ENCODE peak calls at places on chromosomes 7 and 10, in four cellular contexts. One of them, this sample, is unnamed.

GRCh38 chr10:8639601-8640000 is 585.1 kb downstream of the GATA3 start:
- DNase-seq in uterus: no peak
- DNase-seq in A549: no peak
- DNase-seq in SK-N-SH: no peak
- DNase-seq in this sample: no peak

GRCh38 chr10:26519803-26520202 is 81.7 kb downstream of the APBB1IP start:
- DNase-seq in uterus: no peak
- DNase-seq in A549: no peak
- DNase-seq in SK-N-SH: no peak
- DNase-seq in this sample: no peak

GRCh38 chr7:155810607-155811559 is 1.4 kb downstream of the SHH start:
- DNase-seq in uterus: no peak
- DNase-seq in A549: no peak
- DNase-seq in SK-N-SH: no peak
- DNase-seq in this sample: no peak

GRCh38 chr10:128701381-128701780 is 575.2 kb upstream of the MKI67 start:
- DNase-seq in uterus: no peak
- DNase-seq in A549: no peak
- DNase-seq in SK-N-SH: no peak
- DNase-seq in this sample: no peak

GRCh38 chr7:74482629-74483401 is 29.1 kb downstream of the GTF2IRD1 start:
- DNase-seq in uterus: peak
- DNase-seq in A549: peak
- DNase-seq in SK-N-SH: no peak
- DNase-seq in this sample: peak

GRCh38 chr10:86599041-86599440 is 55.3 kb upstream of the OPN4 start:
- DNase-seq in uterus: no peak
- DNase-seq in A549: no peak
- DNase-seq in SK-N-SH: no peak
- DNase-seq in this sample: no peak

GRCh38 chr10:132900211-132900756 is 42.1 kb downstream of the CFAP46 start:
- DNase-seq in uterus: no peak
- DNase-seq in A549: no peak
- DNase-seq in SK-N-SH: no peak
- DNase-seq in this sample: no peak

GRCh38 chr10:119505588-119506315 is 36.8 kb downstream of the RGS10 start:
- DNase-seq in uterus: no peak
- DNase-seq in A549: no peak
- DNase-seq in SK-N-SH: no peak
- DNase-seq in this sample: no peak

GRCh38 chr7:96992624-96993452 is 12.5 kb upstream of the DLX6 start:
- DNase-seq in uterus: no peak
- DNase-seq in A549: no peak
- DNase-seq in SK-N-SH: no peak
- DNase-seq in this sample: no peak

GRCh38 chr10:33612551-33612950 is 278.1 kb upstream of the NRP1 start:
- DNase-seq in uterus: no peak
- DNase-seq in A549: no peak
- DNase-seq in SK-N-SH: no peak
- DNase-seq in this sample: no peak

GRCh38 chr7:101201695-101202602 is 1.1 kb upstream of the MOGAT3 start:
- DNase-seq in uterus: no peak
- DNase-seq in A549: no peak
- DNase-seq in SK-N-SH: peak
- DNase-seq in this sample: no peak

GRCh38 chr10:34661580-34661979 is 153.5 kb downstream of the PARD3 start:
- DNase-seq in uterus: no peak
- DNase-seq in A549: no peak
- DNase-seq in SK-N-SH: no peak
- DNase-seq in this sample: no peak

GRCh38 chr7:43572516-43573049 is 10.3 kb upstream of the STK17A start:
- DNase-seq in uterus: no peak
- DNase-seq in A549: peak
- DNase-seq in SK-N-SH: no peak
- DNase-seq in this sample: peak

GRCh38 chr10:67959839-67960476 is 75.5 kb downstream of the SIRT1 start:
- DNase-seq in uterus: no peak
- DNase-seq in A549: no peak
- DNase-seq in SK-N-SH: peak
- DNase-seq in this sample: no peak

GRCh38 chr10:63072951-63073350 is 60.2 kb upstream of the NRBF2 start:
- DNase-seq in uterus: no peak
- DNase-seq in A549: no peak
- DNase-seq in SK-N-SH: no peak
- DNase-seq in this sample: no peak

GRCh38 chr10:1746796-1747195 is 9.5 kb upstream of the ADARB2 start:
- DNase-seq in uterus: no peak
- DNase-seq in A549: no peak
- DNase-seq in SK-N-SH: no peak
- DNase-seq in this sample: no peak

GRCh38 chr10:23522345-23522744 is 83.5 kb downstream of the OTUD1 start:
- DNase-seq in uterus: no peak
- DNase-seq in A549: no peak
- DNase-seq in SK-N-SH: no peak
- DNase-seq in this sample: no peak

GRCh38 chr7:46349490-46349889 is 428.4 kb upstream of the IGFBP3 start:
- DNase-seq in uterus: no peak
- DNase-seq in A549: no peak
- DNase-seq in SK-N-SH: no peak
- DNase-seq in this sample: no peak

GRCh38 chr7:27161214-27161720 is 4.1 kb downstream of the HOXA9 start:
- DNase-seq in uterus: peak
- DNase-seq in A549: no peak
- DNase-seq in SK-N-SH: no peak
- DNase-seq in this sample: no peak

GRCh38 chr10:66803174-66803573 is 122.7 kb upstream of the LRRTM3 start:
- DNase-seq in uterus: no peak
- DNase-seq in A549: no peak
- DNase-seq in SK-N-SH: no peak
- DNase-seq in this sample: no peak

GRCh38 chr10:14571866-14572507 is 202.7 kb downstream of the FAM107B start:
- DNase-seq in uterus: no peak
- DNase-seq in A549: peak
- DNase-seq in SK-N-SH: no peak
- DNase-seq in this sample: no peak

GRCh38 chr7:1914321-1914720 is 244.2 kb downstream of the ELFN1 start:
- DNase-seq in uterus: peak
- DNase-seq in A549: no peak
- DNase-seq in SK-N-SH: no peak
- DNase-seq in this sample: no peak

DNA sequence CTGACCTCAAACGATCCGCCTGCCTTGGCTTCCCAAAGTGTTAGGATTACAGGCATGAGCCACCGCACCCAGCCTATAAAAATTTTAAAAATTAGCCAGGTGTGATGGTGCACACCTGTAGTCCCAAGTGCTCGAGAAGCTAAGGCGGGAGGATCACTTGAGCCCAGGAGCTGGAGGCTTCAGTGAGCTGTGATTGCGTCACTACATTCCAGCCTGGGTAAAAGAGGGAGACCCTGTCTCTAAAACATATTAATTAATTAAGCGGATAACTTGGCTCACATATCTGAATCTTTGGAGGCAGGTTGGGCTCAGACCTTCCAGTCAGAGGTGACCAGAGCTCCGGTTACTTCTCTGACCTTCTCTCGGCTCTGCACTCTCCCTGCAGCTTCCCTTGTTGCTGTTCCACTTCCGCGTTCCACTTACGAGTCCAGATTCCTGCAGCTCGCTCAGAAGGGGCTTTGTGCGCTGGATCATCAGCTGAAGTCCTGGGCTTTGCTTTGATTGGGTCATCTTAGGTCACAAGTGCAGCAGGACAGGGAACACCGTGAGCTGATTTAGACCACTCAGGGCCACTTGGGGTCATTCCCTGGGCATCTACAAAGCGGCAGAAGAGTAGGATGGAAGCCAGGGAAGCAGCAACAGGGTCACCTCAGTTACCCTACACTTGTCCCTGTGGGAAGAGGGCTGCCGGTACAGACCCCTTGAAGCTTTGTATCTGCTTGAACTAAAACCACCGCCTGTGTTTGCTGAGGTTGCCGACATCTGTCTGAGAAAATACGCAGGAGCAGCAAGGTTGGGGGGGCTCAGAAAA is 2.0 kb upstream of the ARPC1B start:
- DNase-seq in uterus: no peak
- DNase-seq in A549: no peak
- DNase-seq in SK-N-SH: no peak
- DNase-seq in this sample: no peak
- H3K4me3 ChIP-seq in uterus: no peak
- H3K4me3 ChIP-seq in A549: no peak
- H3K4me3 ChIP-seq in SK-N-SH: no peak
- H3K4me3 ChIP-seq in this sample: no peak

GRCh38 chr7:41956276-41956675 is 253.4 kb upstream of the INHBA start:
- DNase-seq in uterus: no peak
- DNase-seq in A549: no peak
- DNase-seq in SK-N-SH: no peak
- DNase-seq in this sample: no peak
- H3K27ac ChIP-seq in uterus: peak
- H3K27ac ChIP-seq in A549: no peak
- H3K27ac ChIP-seq in SK-N-SH: no peak
- H3K27ac ChIP-seq in this sample: no peak

GRCh38 chr7:130384841-130385599 is 4.7 kb downstream of the CPA1 start:
- DNase-seq in uterus: no peak
- DNase-seq in A549: no peak
- DNase-seq in SK-N-SH: no peak
- DNase-seq in this sample: no peak
- H3K4me3 ChIP-seq in uterus: no peak
- H3K4me3 ChIP-seq in A549: no peak
- H3K4me3 ChIP-seq in SK-N-SH: no peak
- H3K4me3 ChIP-seq in this sample: no peak

GRCh38 chr10:11330383-11331020 is 280.9 kb downstream of the USP6NL start:
- DNase-seq in uterus: no peak
- DNase-seq in A549: no peak
- DNase-seq in SK-N-SH: no peak
- DNase-seq in this sample: no peak
- H3K27ac ChIP-seq in uterus: peak
- H3K27ac ChIP-seq in A549: no peak
- H3K27ac ChIP-seq in SK-N-SH: no peak
- H3K27ac ChIP-seq in this sample: no peak

GRCh38 chr7:3234851-3235250 is 66.2 kb upstream of the SDK1 start:
- DNase-seq in uterus: no peak
- DNase-seq in A549: no peak
- DNase-seq in SK-N-SH: no peak
- DNase-seq in this sample: no peak
- H3K4me3 ChIP-seq in uterus: no peak
- H3K4me3 ChIP-seq in A549: no peak
- H3K4me3 ChIP-seq in SK-N-SH: no peak
- H3K4me3 ChIP-seq in this sample: no peak

DNA sequence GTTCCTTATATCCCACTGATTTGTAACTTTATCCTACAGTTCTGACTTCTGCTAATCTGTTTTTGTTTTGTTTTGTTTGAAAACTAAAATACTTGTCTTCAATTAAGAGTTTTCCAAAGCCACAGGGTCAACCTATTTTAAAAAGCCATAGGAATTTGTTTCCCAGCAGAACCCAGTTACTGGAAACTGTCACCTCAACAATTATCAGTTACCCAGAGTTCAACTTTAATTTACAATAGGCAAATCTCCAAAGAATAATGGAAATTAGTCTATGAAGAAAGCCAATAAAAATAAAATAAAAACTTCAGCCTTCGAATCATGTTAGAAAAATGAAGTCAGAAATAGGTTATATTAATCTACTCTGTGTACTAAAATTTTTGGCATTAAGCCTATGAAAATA is 249.7 kb upstream of the HGF start:
- DNase-seq in uterus: no peak
- DNase-seq in A549: no peak
- DNase-seq in SK-N-SH: no peak
- DNase-seq in this sample: no peak
- H3K27ac ChIP-seq in uterus: no peak
- H3K27ac ChIP-seq in A549: no peak
- H3K27ac ChIP-seq in SK-N-SH: peak
- H3K27ac ChIP-seq in this sample: no peak

DNA sequence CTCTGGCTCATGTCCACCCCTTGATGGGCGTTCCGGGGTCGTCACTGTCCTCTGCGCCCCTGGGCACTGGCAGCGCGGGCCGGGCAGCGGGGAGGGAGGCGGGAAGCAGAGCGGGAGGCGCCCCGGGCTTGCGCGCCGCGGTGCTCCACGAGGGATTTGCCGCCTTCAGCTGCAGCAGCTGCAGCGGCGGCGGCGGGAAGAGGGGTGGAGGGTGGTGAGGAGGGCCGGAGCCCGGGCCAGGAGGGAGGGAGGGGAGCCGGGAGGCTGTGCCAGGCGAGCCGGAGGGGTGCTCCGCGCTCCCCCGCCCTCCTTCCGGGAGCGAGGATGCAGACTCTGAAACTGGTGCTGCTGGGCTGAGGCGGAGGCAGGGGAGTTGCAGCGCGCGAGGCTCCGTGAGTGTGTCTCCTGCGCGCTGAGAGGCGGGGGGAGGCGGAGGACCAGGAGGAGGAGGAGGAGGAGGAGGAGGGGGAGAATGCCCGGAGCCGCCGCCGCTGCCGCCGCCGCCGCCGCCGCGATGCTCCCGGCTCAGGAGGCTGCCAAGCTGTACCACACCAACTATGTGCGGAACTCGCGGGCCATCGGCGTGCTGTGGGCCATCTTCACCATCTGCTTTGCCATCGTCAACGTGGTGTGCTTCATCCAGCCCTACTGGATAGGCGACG is at the start of gene LHFPL3:
- DNase-seq in uterus: no peak
- DNase-seq in A549: no peak
- DNase-seq in SK-N-SH: peak
- DNase-seq in this sample: no peak
- H3K4me3 ChIP-seq in uterus: no peak
- H3K4me3 ChIP-seq in A549: no peak
- H3K4me3 ChIP-seq in SK-N-SH: peak
- H3K4me3 ChIP-seq in this sample: no peak

This sample was measured in gastrocnemius medialis.